ENCODE peak calls at places on chromosome 9, in four cellular contexts. Z is upper lobe of right lung, U is Peyer's patch, J is AML-193. Q is an unnamed sample.

GRCh38 chr9:88372103-88372694 is 16.0 kb upstream of the SPIN1 start:
- DNase-seq in J (no peak), Z (no peak), U (no peak), Q (no peak)

GRCh38 chr9:109507421-109507838 is 9.3 kb upstream of the PTPN3 start:
- DNase-seq in Z (no peak), J (no peak), U (no peak), Q (no peak)

GRCh38 chr9:95044731-95045508 is 272.6 kb downstream of the FANCC start:
- DNase-seq in J (no peak), Z (no peak), U (no peak), Q (no peak)

GRCh38 chr9:134475051-134475790 is 149.0 kb downstream of the RXRA start:
- DNase-seq in Z (no peak), U (peak), J (no peak), Q (no peak)

GRCh38 chr9:96230002-96230401 is 72.0 kb downstream of the HSD17B3 start:
- DNase-seq in Z (no peak), J (no peak), U (no peak), Q (no peak)

GRCh38 chr9:134811673-134812668 is 68.6 kb upstream of the FCN2 start:
- DNase-seq in J (no peak), U (no peak), Z (no peak), Q (no peak)

GRCh38 chr9:8880031-8880430 is 1080.5 kb upstream of the DMAC1 start:
- DNase-seq in J (no peak), U (no peak), Z (no peak), Q (no peak)

GRCh38 chr9:134738869-134739659 is 97.5 kb downstream of the COL5A1 start:
- DNase-seq in U (no peak), Z (peak), J (no peak), Q (peak)

GRCh38 chr9:98610196-98610595 is 98.5 kb downstream of the GABBR2 start:
- DNase-seq in J (no peak), U (no peak), Z (no peak), Q (no peak)

GRCh38 chr9:125494555-125494920 is 212.5 kb downstream of the MAPKAP1 start:
- DNase-seq in Z (no peak), U (no peak), J (no peak), Q (no peak)

GRCh38 chr9:72185561-72185960 is 36.3 kb downstream of the GDA start:
- DNase-seq in J (no peak), Z (no peak), U (no peak), Q (no peak)

GRCh38 chr9:6488395-6488794 is 75.4 kb downstream of the UHRF2 start:
- DNase-seq in Z (no peak), U (no peak), J (no peak), Q (no peak)

GRCh38 chr9:92725726-92726125 is 38.9 kb downstream of the BICD2 start:
- DNase-seq in U (no peak), J (no peak), Z (no peak), Q (no peak)

GRCh38 chr9:89475891-89476440 is 21.9 kb downstream of the SEMA4D start:
- DNase-seq in Z (no peak), J (no peak), U (no peak), Q (no peak)

GRCh38 chr9:129420721-129421120 is 200.2 kb downstream of the C9orf50 start:
- DNase-seq in Z (no peak), J (no peak), U (no peak), Q (no peak)

GRCh38 chr9:124855566-124855943 is 2.3 kb downstream of the WDR38 start:
- DNase-seq in J (no peak), U (no peak), Z (no peak), Q (no peak)

GRCh38 chr9:92947268-92948031 is at the start of gene FGD3:
- DNase-seq in U (no peak), J (no peak), Z (peak), Q (peak)

GRCh38 chr9:113853333-113853732 is 22.8 kb upstream of the ZNF618 start:
- DNase-seq in Z (no peak), J (peak), U (no peak), Q (peak)

GRCh38 chr9:124941689-124942561 is 1.0 kb upstream of the GOLGA1 start:
- DNase-seq in Z (peak), J (peak), U (peak), Q (peak)

GRCh38 chr9:16645970-16646369 is 224.5 kb downstream of the BNC2 start:
- DNase-seq in U (no peak), Z (no peak), J (no peak), Q (no peak)

GRCh38 chr9:115115117-115115880 is 2.7 kb downstream of the TNC start:
- DNase-seq in Z (no peak), U (no peak), J (no peak), Q (no peak)

GRCh38 chr9:7145361-7146069 is 387.7 kb downstream of the KDM4C start:
- DNase-seq in U (no peak), J (no peak), Z (no peak), Q (no peak)

GRCh38 chr9:91186311-91187101 is 175.2 kb downstream of the AUH start:
- DNase-seq in J (peak), U (no peak), Z (no peak), Q (no peak)

GRCh38 chr9:35690447-35691324 is 961 bp upstream of the TPM2 start:
- DNase-seq in U (peak), J (peak), Z (peak), Q (peak)

GRCh38 chr9:124784503-124784902 is 7.6 kb downstream of the OLFML2A start:
- DNase-seq in J (no peak), Z (no peak), U (no peak), Q (no peak)

GRCh38 chr9:77980622-77981021 is 51.0 kb downstream of the GNAQ start:
- DNase-seq in J (no peak), U (no peak), Z (no peak), Q (no peak)

GRCh38 chr9:97536480-97536879 is 35.0 kb downstream of the TMOD1 start:
- DNase-seq in Z (peak), U (no peak), J (no peak), Q (no peak)

GRCh38 chr9:115411993-115412452 is 294.1 kb upstream of the TNC start:
- DNase-seq in Z (no peak), J (no peak), U (no peak), Q (no peak)

GRCh38 chr9:38437193-38437823 is 13.1 kb upstream of the IGFBPL1 start:
- DNase-seq in J (no peak), Z (no peak), U (no peak), Q (peak)

GRCh38 chr9:104028827-104029226 is 65.3 kb upstream of the SMC2 start:
- DNase-seq in J (no peak), U (no peak), Z (no peak), Q (no peak)

GRCh38 chr9:2859776-2860379 is 16.0 kb upstream of the PUM3 start:
- DNase-seq in J (peak), Z (peak), U (peak), Q (peak)

GRCh38 chr9:134592018-134592818 is 49.4 kb upstream of the COL5A1 start:
- DNase-seq in Z (peak), J (no peak), U (no peak), Q (no peak)

GRCh38 chr9:122336189-122336588 is 34.6 kb upstream of the PTGS1 start:
- DNase-seq in U (no peak), Z (no peak), J (no peak), Q (no peak)

GRCh38 chr9:128244443-128245226 is 31.2 kb downstream of the GOLGA2 start:
- DNase-seq in J (peak), U (peak), Z (peak), Q (no peak)

GRCh38 chr9:136619742-136620440 is 42.8 kb upstream of the EGFL7 start:
- DNase-seq in U (peak), Z (peak), J (no peak), Q (peak)